ENCODE peak calls at places on chromosomes 7 and 10, in four cellular contexts. P is anterior cingulate cortex, D is neural crest cell, V is PC-9. F is an unnamed sample.
A peak's percentile ranks its signal among the peaks of the same experiment; 100 is the strongest.

GRCh38 chr7:139071683-139072082 is 35.8 kb upstream of the ZC3HAV1L start:
- DNase-seq in P (no peak), D (no peak), V (no peak), F (no peak)

GRCh38 chr7:41627921-41628320 is 75.0 kb downstream of the INHBA start:
- DNase-seq in P (no peak), D (no peak), V (no peak), F (peak; percentile 16)

GRCh38 chr7:94701555-94701973 is 45.6 kb upstream of the SGCE start:
- DNase-seq in P (no peak), D (no peak), V (peak; percentile 36), F (peak; percentile 14)

GRCh38 chr10:90751107-90751997 is 106.5 kb downstream of the HTR7 start:
- DNase-seq in P (no peak), D (peak; percentile 30), V (peak; percentile 37), F (peak; percentile 33)

GRCh38 chr10:107653832-107654287 is 489.4 kb upstream of the SORCS1 start:
- DNase-seq in P (no peak), D (no peak), V (no peak), F (peak; percentile 6)

GRCh38 chr10:5888843-5889623 is 660 bp downstream of the ANKRD16 start:
- DNase-seq in P (no peak), D (peak; percentile 32), V (peak; percentile 48), F (peak; percentile 43)

GRCh38 chr7:130901209-130901783 is 167.3 kb upstream of the KLF14 start:
- DNase-seq in P (no peak), D (no peak), V (no peak), F (no peak)

GRCh38 chr10:1190052-1190395 is 133.8 kb downstream of the WDR37 start:
- DNase-seq in P (no peak), D (no peak), V (no peak), F (no peak)

GRCh38 chr7:106604303-106604918 is 56.5 kb downstream of the CCDC71L start:
- DNase-seq in P (no peak), D (no peak), V (no peak), F (peak; percentile 82)

GRCh38 chr10:131722525-131723264 is 178.1 kb upstream of the PPP2R2D start:
- DNase-seq in P (no peak), D (no peak), V (no peak), F (no peak)

GRCh38 chr10:69506834-69507643 is 55.8 kb downstream of the TSPAN15 start:
- DNase-seq in P (no peak), D (no peak), V (peak; percentile 38), F (peak; percentile 66)

GRCh38 chr10:60930237-60930636 is 13.7 kb downstream of the RHOBTB1 start:
- DNase-seq in P (no peak), D (no peak), V (no peak), F (no peak)

GRCh38 chr7:6730343-6730633 is 23.5 kb upstream of the ZNF12 start:
- DNase-seq in P (no peak), D (no peak), V (no peak), F (no peak)

F was measured in trophoblast cell.